ENCODE peak calls at places on chromosomes 11 and 22, in ten cellular contexts. One of them, this sample, is unnamed.

GRCh38 chr22:30038219-30038618 is 42.0 kb upstream of the HORMAD2 start:
- DNase-seq in AML-193: no peak
- DNase-seq in right lobe of liver: peak; percentile 66
- DNase-seq in adrenal gland: no peak
- DNase-seq in COR-L47: no peak
- DNase-seq in OCI-LY7: no peak
- DNase-seq in progenitor cell of endocrine pancreas: no peak
- DNase-seq in fibroblast of lung: peak; percentile 76
- DNase-seq in thoracic aorta: no peak
- DNase-seq in T-helper 2 cell treated with Interferon-gamma antibody and Interleukin-4, amounts not matched to agents 5 μg/mL and 100 μg/mL, for 36 hours: no peak
- DNase-seq in this sample: peak; percentile 78

GRCh38 chr11:30392221-30392784 is 69.4 kb downstream of the ARL14EP start:
- DNase-seq in AML-193: no peak
- DNase-seq in right lobe of liver: no peak
- DNase-seq in adrenal gland: peak; percentile 63
- DNase-seq in COR-L47: no peak
- DNase-seq in OCI-LY7: no peak
- DNase-seq in progenitor cell of endocrine pancreas: no peak
- DNase-seq in fibroblast of lung: peak; percentile 0
- DNase-seq in thoracic aorta: no peak
- DNase-seq in T-helper 2 cell treated with Interferon-gamma antibody and Interleukin-4, amounts not matched to agents 5 μg/mL and 100 μg/mL, for 36 hours: no peak
- DNase-seq in this sample: no peak

GRCh38 chr11:76048763-76049162 is 157.5 kb downstream of the WNT11 start:
- DNase-seq in AML-193: no peak
- DNase-seq in right lobe of liver: no peak
- DNase-seq in adrenal gland: no peak
- DNase-seq in COR-L47: peak; percentile 48
- DNase-seq in OCI-LY7: peak; percentile 92
- DNase-seq in progenitor cell of endocrine pancreas: no peak
- DNase-seq in fibroblast of lung: no peak
- DNase-seq in thoracic aorta: no peak
- DNase-seq in T-helper 2 cell treated with Interferon-gamma antibody and Interleukin-4, amounts not matched to agents 5 μg/mL and 100 μg/mL, for 36 hours: no peak
- DNase-seq in this sample: no peak

GRCh38 chr22:42773161-42773560 is 52.5 kb upstream of the A4GALT start:
- DNase-seq in AML-193: no peak
- DNase-seq in right lobe of liver: no peak
- DNase-seq in adrenal gland: peak; percentile 68
- DNase-seq in COR-L47: peak; percentile 57
- DNase-seq in OCI-LY7: peak; percentile 34
- DNase-seq in progenitor cell of endocrine pancreas: no peak
- DNase-seq in fibroblast of lung: no peak
- DNase-seq in thoracic aorta: no peak
- DNase-seq in T-helper 2 cell treated with Interferon-gamma antibody and Interleukin-4, amounts not matched to agents 5 μg/mL and 100 μg/mL, for 36 hours: no peak
- DNase-seq in this sample: no peak

GRCh38 chr11:15180212-15180814 is 65.6 kb downstream of the INSC start:
- DNase-seq in AML-193: no peak
- DNase-seq in right lobe of liver: no peak
- DNase-seq in adrenal gland: no peak
- DNase-seq in COR-L47: no peak
- DNase-seq in OCI-LY7: no peak
- DNase-seq in progenitor cell of endocrine pancreas: no peak
- DNase-seq in fibroblast of lung: no peak
- DNase-seq in thoracic aorta: no peak
- DNase-seq in T-helper 2 cell treated with Interferon-gamma antibody and Interleukin-4, amounts not matched to agents 5 μg/mL and 100 μg/mL, for 36 hours: no peak
- DNase-seq in this sample: peak; percentile 65

GRCh38 chr22:19213496-19214473 is 35.2 kb upstream of the SLC25A1 start:
- DNase-seq in AML-193: no peak
- DNase-seq in right lobe of liver: no peak
- DNase-seq in adrenal gland: no peak
- DNase-seq in COR-L47: no peak
- DNase-seq in OCI-LY7: no peak
- DNase-seq in progenitor cell of endocrine pancreas: no peak
- DNase-seq in fibroblast of lung: peak; percentile 72
- DNase-seq in thoracic aorta: no peak
- DNase-seq in T-helper 2 cell treated with Interferon-gamma antibody and Interleukin-4, amounts not matched to agents 5 μg/mL and 100 μg/mL, for 36 hours: no peak
- DNase-seq in this sample: no peak

GRCh38 chr22:45554040-45554406 is 51.3 kb downstream of the FBLN1 start:
- DNase-seq in AML-193: no peak
- DNase-seq in right lobe of liver: no peak
- DNase-seq in adrenal gland: no peak
- DNase-seq in COR-L47: no peak
- DNase-seq in OCI-LY7: peak; percentile 12
- DNase-seq in progenitor cell of endocrine pancreas: no peak
- DNase-seq in fibroblast of lung: no peak
- DNase-seq in thoracic aorta: no peak
- DNase-seq in T-helper 2 cell treated with Interferon-gamma antibody and Interleukin-4, amounts not matched to agents 5 μg/mL and 100 μg/mL, for 36 hours: no peak
- DNase-seq in this sample: no peak

GRCh38 chr11:19723572-19724342 is 11.1 kb downstream of the NAV2 start:
- DNase-seq in AML-193: no peak
- DNase-seq in right lobe of liver: peak; percentile 69
- DNase-seq in adrenal gland: peak; percentile 36
- DNase-seq in COR-L47: no peak
- DNase-seq in OCI-LY7: no peak
- DNase-seq in progenitor cell of endocrine pancreas: no peak
- DNase-seq in fibroblast of lung: peak; percentile 61
- DNase-seq in thoracic aorta: peak; percentile 44
- DNase-seq in T-helper 2 cell treated with Interferon-gamma antibody and Interleukin-4, amounts not matched to agents 5 μg/mL and 100 μg/mL, for 36 hours: peak; percentile 51
- DNase-seq in this sample: peak; percentile 70

GRCh38 chr11:95148938-95149337 is 59.3 kb downstream of the ENDOD1 start:
- DNase-seq in AML-193: no peak
- DNase-seq in right lobe of liver: no peak
- DNase-seq in adrenal gland: no peak
- DNase-seq in COR-L47: no peak
- DNase-seq in OCI-LY7: no peak
- DNase-seq in progenitor cell of endocrine pancreas: no peak
- DNase-seq in fibroblast of lung: no peak
- DNase-seq in thoracic aorta: no peak
- DNase-seq in T-helper 2 cell treated with Interferon-gamma antibody and Interleukin-4, amounts not matched to agents 5 μg/mL and 100 μg/mL, for 36 hours: no peak
- DNase-seq in this sample: no peak

GRCh38 chr11:111408789-111409727 is 30.0 kb upstream of the POU2AF1 start:
- DNase-seq in AML-193: peak; percentile 39
- DNase-seq in right lobe of liver: no peak
- DNase-seq in adrenal gland: no peak
- DNase-seq in COR-L47: no peak
- DNase-seq in OCI-LY7: no peak
- DNase-seq in progenitor cell of endocrine pancreas: no peak
- DNase-seq in fibroblast of lung: peak; percentile 73
- DNase-seq in thoracic aorta: no peak
- DNase-seq in T-helper 2 cell treated with Interferon-gamma antibody and Interleukin-4, amounts not matched to agents 5 μg/mL and 100 μg/mL, for 36 hours: no peak
- DNase-seq in this sample: peak; percentile 52

GRCh38 chr11:128135451-128135850 is 451.9 kb downstream of the ETS1 start:
- DNase-seq in AML-193: no peak
- DNase-seq in right lobe of liver: no peak
- DNase-seq in adrenal gland: no peak
- DNase-seq in COR-L47: no peak
- DNase-seq in OCI-LY7: no peak
- DNase-seq in progenitor cell of endocrine pancreas: no peak
- DNase-seq in fibroblast of lung: no peak
- DNase-seq in thoracic aorta: no peak
- DNase-seq in T-helper 2 cell treated with Interferon-gamma antibody and Interleukin-4, amounts not matched to agents 5 μg/mL and 100 μg/mL, for 36 hours: no peak
- DNase-seq in this sample: peak; percentile 38

GRCh38 chr11:45918331-45918941 is 759 bp upstream of the PEX16 start:
- DNase-seq in AML-193: peak; percentile 59
- DNase-seq in right lobe of liver: peak; percentile 89
- DNase-seq in adrenal gland: peak; percentile 86
- DNase-seq in COR-L47: peak; percentile 76
- DNase-seq in OCI-LY7: peak; percentile 77
- DNase-seq in progenitor cell of endocrine pancreas: peak; percentile 52
- DNase-seq in fibroblast of lung: peak; percentile 63
- DNase-seq in thoracic aorta: peak; percentile 33
- DNase-seq in T-helper 2 cell treated with Interferon-gamma antibody and Interleukin-4, amounts not matched to agents 5 μg/mL and 100 μg/mL, for 36 hours: peak; percentile 71
- DNase-seq in this sample: peak; percentile 89

GRCh38 chr11:23370580-23371275 is 510.5 kb upstream of the CCDC179 start:
- DNase-seq in AML-193: no peak
- DNase-seq in right lobe of liver: no peak
- DNase-seq in adrenal gland: no peak
- DNase-seq in COR-L47: no peak
- DNase-seq in OCI-LY7: no peak
- DNase-seq in progenitor cell of endocrine pancreas: no peak
- DNase-seq in fibroblast of lung: no peak
- DNase-seq in thoracic aorta: no peak
- DNase-seq in T-helper 2 cell treated with Interferon-gamma antibody and Interleukin-4, amounts not matched to agents 5 μg/mL and 100 μg/mL, for 36 hours: no peak
- DNase-seq in this sample: peak; percentile 12

GRCh38 chr22:20242393-20243175 is 25.5 kb downstream of the RTN4R start:
- DNase-seq in AML-193: no peak
- DNase-seq in right lobe of liver: no peak
- DNase-seq in adrenal gland: no peak
- DNase-seq in COR-L47: no peak
- DNase-seq in OCI-LY7: no peak
- DNase-seq in progenitor cell of endocrine pancreas: no peak
- DNase-seq in fibroblast of lung: no peak
- DNase-seq in thoracic aorta: no peak
- DNase-seq in T-helper 2 cell treated with Interferon-gamma antibody and Interleukin-4, amounts not matched to agents 5 μg/mL and 100 μg/mL, for 36 hours: no peak
- DNase-seq in this sample: no peak

GRCh38 chr11:127002669-127003259 is 2.2 kb upstream of the KIRREL3 start:
- DNase-seq in AML-193: no peak
- DNase-seq in right lobe of liver: no peak
- DNase-seq in adrenal gland: no peak
- DNase-seq in COR-L47: no peak
- DNase-seq in OCI-LY7: no peak
- DNase-seq in progenitor cell of endocrine pancreas: no peak
- DNase-seq in fibroblast of lung: no peak
- DNase-seq in thoracic aorta: no peak
- DNase-seq in T-helper 2 cell treated with Interferon-gamma antibody and Interleukin-4, amounts not matched to agents 5 μg/mL and 100 μg/mL, for 36 hours: no peak
- DNase-seq in this sample: peak; percentile 14

GRCh38 chr11:57116654-57117053 is 65.1 kb upstream of the LRRC55 start:
- DNase-seq in AML-193: peak; percentile 16
- DNase-seq in right lobe of liver: no peak
- DNase-seq in adrenal gland: peak; percentile 44
- DNase-seq in COR-L47: no peak
- DNase-seq in OCI-LY7: peak; percentile 37
- DNase-seq in progenitor cell of endocrine pancreas: no peak
- DNase-seq in fibroblast of lung: peak; percentile 60
- DNase-seq in thoracic aorta: no peak
- DNase-seq in T-helper 2 cell treated with Interferon-gamma antibody and Interleukin-4, amounts not matched to agents 5 μg/mL and 100 μg/mL, for 36 hours: no peak
- DNase-seq in this sample: peak; percentile 64

GRCh38 chr11:3357994-3358676 is 20.8 kb downstream of the ZNF195 start:
- DNase-seq in AML-193: no peak
- DNase-seq in right lobe of liver: no peak
- DNase-seq in adrenal gland: no peak
- DNase-seq in COR-L47: no peak
- DNase-seq in OCI-LY7: no peak
- DNase-seq in progenitor cell of endocrine pancreas: no peak
- DNase-seq in fibroblast of lung: no peak
- DNase-seq in thoracic aorta: no peak
- DNase-seq in T-helper 2 cell treated with Interferon-gamma antibody and Interleukin-4, amounts not matched to agents 5 μg/mL and 100 μg/mL, for 36 hours: no peak
- DNase-seq in this sample: no peak

GRCh38 chr11:30917859-30918478 is 331.8 kb upstream of the MPPED2 start:
- DNase-seq in AML-193: peak; percentile 26
- DNase-seq in right lobe of liver: no peak
- DNase-seq in adrenal gland: no peak
- DNase-seq in COR-L47: peak; percentile 45
- DNase-seq in OCI-LY7: peak; percentile 62
- DNase-seq in progenitor cell of endocrine pancreas: no peak
- DNase-seq in fibroblast of lung: peak; percentile 62
- DNase-seq in thoracic aorta: no peak
- DNase-seq in T-helper 2 cell treated with Interferon-gamma antibody and Interleukin-4, amounts not matched to agents 5 μg/mL and 100 μg/mL, for 36 hours: no peak
- DNase-seq in this sample: peak; percentile 67

GRCh38 chr11:76700177-76701100 is 29.9 kb upstream of the LRRC32 start:
- DNase-seq in AML-193: no peak
- DNase-seq in right lobe of liver: peak; percentile 42
- DNase-seq in adrenal gland: peak; percentile 91
- DNase-seq in COR-L47: no peak
- DNase-seq in OCI-LY7: no peak
- DNase-seq in progenitor cell of endocrine pancreas: no peak
- DNase-seq in fibroblast of lung: peak; percentile 85
- DNase-seq in thoracic aorta: no peak
- DNase-seq in T-helper 2 cell treated with Interferon-gamma antibody and Interleukin-4, amounts not matched to agents 5 μg/mL and 100 μg/mL, for 36 hours: no peak
- DNase-seq in this sample: peak; percentile 99

GRCh38 chr11:74520316-74520715 is 26.8 kb upstream of the LIPT2 start:
- DNase-seq in AML-193: no peak
- DNase-seq in right lobe of liver: no peak
- DNase-seq in adrenal gland: no peak
- DNase-seq in COR-L47: no peak
- DNase-seq in OCI-LY7: no peak
- DNase-seq in progenitor cell of endocrine pancreas: no peak
- DNase-seq in fibroblast of lung: no peak
- DNase-seq in thoracic aorta: no peak
- DNase-seq in T-helper 2 cell treated with Interferon-gamma antibody and Interleukin-4, amounts not matched to agents 5 μg/mL and 100 μg/mL, for 36 hours: no peak
- DNase-seq in this sample: no peak